ENCODE peak calls at places on chromosomes 12 and 14, in eight cellular contexts. One of them, this sample, is unnamed.

GRCh38 chr12:48286665-48287064 is 64.1 kb downstream of the ZNF641 start:
- DNase-seq in Peyer's patch: no peak
- DNase-seq in AG04450: no peak
- DNase-seq in A549: no peak
- DNase-seq in cardiac fibroblast: peak; percentile 10
- DNase-seq in lower leg skin: no peak
- DNase-seq in AG09309: no peak
- DNase-seq in astrocyte of the cerebellum: no peak
- DNase-seq in this sample: peak; percentile 27

GRCh38 chr12:29582677-29583076 is 85.2 kb upstream of the OVCH1 start:
- DNase-seq in Peyer's patch: no peak
- DNase-seq in AG04450: no peak
- DNase-seq in A549: no peak
- DNase-seq in cardiac fibroblast: peak; percentile 11
- DNase-seq in lower leg skin: no peak
- DNase-seq in AG09309: no peak
- DNase-seq in astrocyte of the cerebellum: no peak
- DNase-seq in this sample: no peak

GRCh38 chr12:3341594-3341993 is 149.4 kb upstream of the PRMT8 start:
- DNase-seq in Peyer's patch: no peak
- DNase-seq in AG04450: no peak
- DNase-seq in A549: no peak
- DNase-seq in cardiac fibroblast: no peak
- DNase-seq in lower leg skin: no peak
- DNase-seq in AG09309: no peak
- DNase-seq in astrocyte of the cerebellum: no peak
- DNase-seq in this sample: no peak

GRCh38 chr12:538731-539539 is 79.2 kb downstream of the B4GALNT3 start:
- DNase-seq in Peyer's patch: no peak
- DNase-seq in AG04450: no peak
- DNase-seq in A549: no peak
- DNase-seq in cardiac fibroblast: peak; percentile 61
- DNase-seq in lower leg skin: no peak
- DNase-seq in AG09309: no peak
- DNase-seq in astrocyte of the cerebellum: peak; percentile 4
- DNase-seq in this sample: peak; percentile 59

GRCh38 chr14:76951149-76951548 is 77.4 kb downstream of the IRF2BPL start:
- DNase-seq in Peyer's patch: no peak
- DNase-seq in AG04450: no peak
- DNase-seq in A549: no peak
- DNase-seq in cardiac fibroblast: no peak
- DNase-seq in lower leg skin: no peak
- DNase-seq in AG09309: no peak
- DNase-seq in astrocyte of the cerebellum: peak; percentile 45
- DNase-seq in this sample: no peak

GRCh38 chr12:21813125-21813524 is 38.6 kb upstream of the KCNJ8 start:
- DNase-seq in Peyer's patch: no peak
- DNase-seq in AG04450: no peak
- DNase-seq in A549: no peak
- DNase-seq in cardiac fibroblast: no peak
- DNase-seq in lower leg skin: no peak
- DNase-seq in AG09309: no peak
- DNase-seq in astrocyte of the cerebellum: no peak
- DNase-seq in this sample: no peak

GRCh38 chr12:14710632-14711324 is 14.4 kb upstream of the GUCY2C start:
- DNase-seq in Peyer's patch: no peak
- DNase-seq in AG04450: no peak
- DNase-seq in A549: no peak
- DNase-seq in cardiac fibroblast: no peak
- DNase-seq in lower leg skin: no peak
- DNase-seq in AG09309: no peak
- DNase-seq in astrocyte of the cerebellum: no peak
- DNase-seq in this sample: no peak

GRCh38 chr14:63650336-63650952 is 8.8 kb upstream of the WDR89 start:
- DNase-seq in Peyer's patch: no peak
- DNase-seq in AG04450: no peak
- DNase-seq in A549: no peak
- DNase-seq in cardiac fibroblast: no peak
- DNase-seq in lower leg skin: no peak
- DNase-seq in AG09309: no peak
- DNase-seq in astrocyte of the cerebellum: no peak
- DNase-seq in this sample: peak; percentile 44

GRCh38 chr12:7161327-7161726 is 28.2 kb upstream of the PEX5 start:
- DNase-seq in Peyer's patch: no peak
- DNase-seq in AG04450: no peak
- DNase-seq in A549: no peak
- DNase-seq in cardiac fibroblast: no peak
- DNase-seq in lower leg skin: no peak
- DNase-seq in AG09309: no peak
- DNase-seq in astrocyte of the cerebellum: no peak
- DNase-seq in this sample: no peak

GRCh38 chr14:50741571-50741970 is 73.5 kb upstream of the SAV1 start:
- DNase-seq in Peyer's patch: no peak
- DNase-seq in AG04450: no peak
- DNase-seq in A549: peak; percentile 10
- DNase-seq in cardiac fibroblast: peak; percentile 58
- DNase-seq in lower leg skin: no peak
- DNase-seq in AG09309: no peak
- DNase-seq in astrocyte of the cerebellum: peak; percentile 3
- DNase-seq in this sample: peak; percentile 33

GRCh38 chr14:90781344-90781761 is 34.9 kb downstream of the TTC7B start:
- DNase-seq in Peyer's patch: no peak
- DNase-seq in AG04450: peak; percentile 13
- DNase-seq in A549: no peak
- DNase-seq in cardiac fibroblast: peak; percentile 84
- DNase-seq in lower leg skin: no peak
- DNase-seq in AG09309: peak; percentile 67
- DNase-seq in astrocyte of the cerebellum: peak; percentile 87
- DNase-seq in this sample: peak; percentile 65

GRCh38 chr12:17215754-17216153 is 609.8 kb upstream of the LMO3 start:
- DNase-seq in Peyer's patch: no peak
- DNase-seq in AG04450: no peak
- DNase-seq in A549: peak; percentile 6
- DNase-seq in cardiac fibroblast: no peak
- DNase-seq in lower leg skin: no peak
- DNase-seq in AG09309: no peak
- DNase-seq in astrocyte of the cerebellum: no peak
- DNase-seq in this sample: no peak

GRCh38 chr12:46675736-46676135 is 150.1 kb downstream of the SLC38A4 start:
- DNase-seq in Peyer's patch: no peak
- DNase-seq in AG04450: no peak
- DNase-seq in A549: no peak
- DNase-seq in cardiac fibroblast: peak; percentile 74
- DNase-seq in lower leg skin: no peak
- DNase-seq in AG09309: no peak
- DNase-seq in astrocyte of the cerebellum: peak; percentile 24
- DNase-seq in this sample: peak; percentile 71

GRCh38 chr12:30985814-30986452 is 59.4 kb downstream of the TSPAN11 start:
- DNase-seq in Peyer's patch: no peak
- DNase-seq in AG04450: no peak
- DNase-seq in A549: peak; percentile 73
- DNase-seq in cardiac fibroblast: peak; percentile 58
- DNase-seq in lower leg skin: peak; percentile 28
- DNase-seq in AG09309: no peak
- DNase-seq in astrocyte of the cerebellum: peak; percentile 40
- DNase-seq in this sample: peak; percentile 60

GRCh38 chr14:59424707-59425106 is 40.5 kb downstream of the GPR135 start:
- DNase-seq in Peyer's patch: no peak
- DNase-seq in AG04450: no peak
- DNase-seq in A549: no peak
- DNase-seq in cardiac fibroblast: peak; percentile 75
- DNase-seq in lower leg skin: no peak
- DNase-seq in AG09309: no peak
- DNase-seq in astrocyte of the cerebellum: no peak
- DNase-seq in this sample: peak; percentile 67
- TF ChIP-seq CTCF in Peyer's patch: no peak
- TF ChIP-seq CTCF in AG04450: no peak
- TF ChIP-seq CTCF in A549: no peak
- TF ChIP-seq CTCF in cardiac fibroblast: no peak
- TF ChIP-seq CTCF in lower leg skin: no peak
- TF ChIP-seq CTCF in AG09309: no peak
- TF ChIP-seq CTCF in astrocyte of the cerebellum: no peak
- TF ChIP-seq CTCF in this sample: no peak

GRCh38 chr12:57389033-57389432 is 41.8 kb downstream of the R3HDM2 start:
- DNase-seq in Peyer's patch: no peak
- DNase-seq in AG04450: peak; percentile 59
- DNase-seq in A549: peak; percentile 76
- DNase-seq in cardiac fibroblast: peak; percentile 93
- DNase-seq in lower leg skin: no peak
- DNase-seq in AG09309: peak; percentile 57
- DNase-seq in astrocyte of the cerebellum: peak; percentile 35
- DNase-seq in this sample: peak; percentile 81
- H3K4me3 ChIP-seq in Peyer's patch: no peak overlapping the region
- H3K4me3 ChIP-seq in AG04450: no peak overlapping the region
- H3K4me3 ChIP-seq in A549: no peak overlapping the region
- H3K4me3 ChIP-seq in cardiac fibroblast: no peak overlapping the region
- H3K4me3 ChIP-seq in lower leg skin: no peak overlapping the region
- H3K4me3 ChIP-seq in AG09309: no peak overlapping the region
- H3K4me3 ChIP-seq in astrocyte of the cerebellum: no peak overlapping the region
- H3K4me3 ChIP-seq in this sample: no peak overlapping the region

DNA sequence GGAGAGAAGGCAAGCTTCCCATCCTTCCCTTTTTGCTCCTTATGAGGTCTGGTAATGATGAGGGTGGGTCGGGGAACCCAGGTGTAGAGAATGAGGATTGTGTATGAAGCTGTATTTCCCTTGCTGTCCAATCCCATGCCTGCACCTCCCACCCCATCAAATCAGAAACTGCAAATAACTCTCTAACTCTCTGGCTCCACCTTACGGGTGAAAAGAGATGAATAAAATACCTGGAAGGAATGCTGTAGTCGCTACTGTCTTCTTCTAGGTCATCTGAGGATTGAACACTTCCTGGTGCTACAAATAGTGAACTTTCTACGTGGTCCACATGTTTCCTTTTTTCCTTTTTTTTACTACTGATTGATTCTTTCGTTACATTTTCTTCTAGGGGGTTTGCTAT is 38.9 kb upstream of the DICER1 start:
- DNase-seq in Peyer's patch: no peak
- DNase-seq in AG04450: no peak
- DNase-seq in A549: peak; percentile 14
- DNase-seq in cardiac fibroblast: no peak
- DNase-seq in lower leg skin: no peak
- DNase-seq in AG09309: no peak
- DNase-seq in astrocyte of the cerebellum: no peak
- DNase-seq in this sample: peak; percentile 18
- TF ChIP-seq CTCF in Peyer's patch: no peak
- TF ChIP-seq CTCF in AG04450: peak; percentile 7
- TF ChIP-seq CTCF in A549: no peak
- TF ChIP-seq CTCF in cardiac fibroblast: no peak
- TF ChIP-seq CTCF in lower leg skin: no peak
- TF ChIP-seq CTCF in AG09309: peak; percentile 30
- TF ChIP-seq CTCF in astrocyte of the cerebellum: no peak
- TF ChIP-seq CTCF in this sample: peak; percentile 12

DNA sequence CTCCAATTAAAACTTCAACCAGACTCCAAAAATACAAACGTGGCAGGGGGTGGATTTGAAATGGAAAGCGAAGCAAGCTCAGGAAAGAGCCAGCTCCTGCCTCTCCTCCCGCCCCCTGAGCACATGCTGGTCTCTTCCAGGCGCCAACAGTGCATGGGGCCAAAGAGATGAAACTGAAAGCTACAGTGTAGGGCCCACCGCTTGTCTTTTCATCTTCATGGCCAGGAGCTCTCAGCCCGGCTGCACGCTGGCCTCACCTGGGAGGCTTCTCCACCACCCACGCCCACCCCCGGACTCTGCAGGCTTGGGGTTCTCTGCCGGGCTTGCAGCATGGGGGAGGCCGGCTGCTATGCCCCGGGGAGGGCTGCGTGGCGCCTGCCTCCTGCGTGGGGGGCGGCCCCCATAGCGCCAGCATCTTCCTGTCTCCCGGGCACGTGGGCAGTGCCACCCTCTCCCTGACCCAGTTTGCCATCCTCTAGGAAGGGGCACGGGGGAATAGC is 2.0 kb downstream of the RIMBP2 start:
- DNase-seq in Peyer's patch: no peak
- DNase-seq in AG04450: no peak
- DNase-seq in A549: no peak
- DNase-seq in cardiac fibroblast: no peak
- DNase-seq in lower leg skin: no peak
- DNase-seq in AG09309: no peak
- DNase-seq in astrocyte of the cerebellum: no peak
- DNase-seq in this sample: no peak
- H3K4me3 ChIP-seq in Peyer's patch: peak overlapping the region; percentile 21
- H3K4me3 ChIP-seq in AG04450: no peak overlapping the region
- H3K4me3 ChIP-seq in A549: peak overlapping the region; percentile 26
- H3K4me3 ChIP-seq in cardiac fibroblast: no peak overlapping the region
- H3K4me3 ChIP-seq in lower leg skin: peak overlapping the region; percentile 10
- H3K4me3 ChIP-seq in AG09309: no peak overlapping the region
- H3K4me3 ChIP-seq in astrocyte of the cerebellum: no peak overlapping the region
- H3K4me3 ChIP-seq in this sample: no peak overlapping the region

GRCh38 chr14:61690982-61691381 is 4.3 kb upstream of the HIF1A start:
- DNase-seq in Peyer's patch: no peak
- DNase-seq in AG04450: no peak
- DNase-seq in A549: no peak
- DNase-seq in cardiac fibroblast: peak; percentile 55
- DNase-seq in lower leg skin: no peak
- DNase-seq in AG09309: no peak
- DNase-seq in astrocyte of the cerebellum: no peak
- DNase-seq in this sample: peak; percentile 31

GRCh38 chr14:61694830-61695694 is at the start of gene HIF1A:
- DNase-seq in Peyer's patch: peak; percentile 94
- DNase-seq in AG04450: peak; percentile 98
- DNase-seq in A549: peak; percentile 93
- DNase-seq in cardiac fibroblast: peak; percentile 99
- DNase-seq in lower leg skin: peak; percentile 96
- DNase-seq in AG09309: peak; percentile 98
- DNase-seq in astrocyte of the cerebellum: peak; percentile 97
- DNase-seq in this sample: peak; percentile 100

GRCh38 chr14:61695695-61696527 is 598 bp downstream of the HIF1A start:
- DNase-seq in Peyer's patch: peak; percentile 66
- DNase-seq in AG04450: no peak
- DNase-seq in A549: peak; percentile 45
- DNase-seq in cardiac fibroblast: peak; percentile 74
- DNase-seq in lower leg skin: peak; percentile 47
- DNase-seq in AG09309: no peak
- DNase-seq in astrocyte of the cerebellum: no peak
- DNase-seq in this sample: peak; percentile 77

GRCh38 chr14:61696753-61697318 is 1.5 kb downstream of the HIF1A start:
- DNase-seq in Peyer's patch: no peak
- DNase-seq in AG04450: no peak
- DNase-seq in A549: no peak
- DNase-seq in cardiac fibroblast: peak; percentile 73
- DNase-seq in lower leg skin: no peak
- DNase-seq in AG09309: no peak
- DNase-seq in astrocyte of the cerebellum: no peak
- DNase-seq in this sample: peak; percentile 70

DNA sequence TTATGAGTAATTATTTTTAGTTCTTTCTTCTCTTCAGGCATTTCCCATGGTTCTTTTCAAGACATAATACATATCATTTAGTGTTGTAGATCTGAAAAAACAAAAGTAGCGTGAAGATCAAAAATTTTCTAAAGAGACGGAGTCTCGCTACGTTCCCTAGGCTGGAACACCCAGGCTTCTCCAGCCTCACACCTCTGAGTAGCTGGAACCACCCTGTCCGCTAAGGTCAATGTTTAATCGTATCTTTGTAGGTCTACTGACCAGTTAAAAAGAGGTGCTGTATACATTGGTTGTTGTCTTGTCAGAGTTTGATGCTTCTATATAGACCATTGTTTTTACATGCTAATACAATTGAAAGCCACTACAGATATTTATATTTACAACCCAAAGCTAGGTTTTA is 1.3 kb upstream of the HIF1A start:
- DNase-seq in Peyer's patch: no peak
- DNase-seq in AG04450: no peak
- DNase-seq in A549: no peak
- DNase-seq in cardiac fibroblast: no peak
- DNase-seq in lower leg skin: no peak
- DNase-seq in AG09309: no peak
- DNase-seq in astrocyte of the cerebellum: no peak
- DNase-seq in this sample: no peak
- TF ChIP-seq CTCF in Peyer's patch: no peak
- TF ChIP-seq CTCF in AG04450: no peak
- TF ChIP-seq CTCF in A549: no peak
- TF ChIP-seq CTCF in cardiac fibroblast: no peak
- TF ChIP-seq CTCF in lower leg skin: no peak
- TF ChIP-seq CTCF in AG09309: no peak
- TF ChIP-seq CTCF in astrocyte of the cerebellum: no peak
- TF ChIP-seq CTCF in this sample: no peak